ENCODE peak calls at places on chromosomes 12 and 14, in six cellular contexts. T, U, Q, M, E and C are unnamed samples.

GRCh38 chr12:52741378-52742195 is 35.6 kb downstream of the KRT76 start:
- DNase-seq in T (peak; percentile 50), U (no peak), Q (no peak), M (peak; percentile 53), E (no peak), C (peak; percentile 3)

GRCh38 chr14:95577067-95577800 is 42.4 kb downstream of the GLRX5 start:
- DNase-seq in T (no peak), U (no peak), Q (no peak), M (no peak), E (no peak), C (no peak)

GRCh38 chr12:68841717-68842116 is 33.7 kb downstream of the MDM2 start:
- DNase-seq in T (no peak), U (no peak), Q (no peak), M (no peak), E (no peak), C (no peak)

GRCh38 chr14:80456200-80456599 is 244.9 kb upstream of the DIO2 start:
- DNase-seq in T (no peak), U (no peak), Q (peak; percentile 24), M (no peak), E (no peak), C (no peak)

GRCh38 chr12:108815369-108815768 is 42.0 kb downstream of the SSH1 start:
- DNase-seq in T (no peak), U (no peak), Q (no peak), M (no peak), E (no peak), C (no peak)

GRCh38 chr14:91745329-91745728 is 13.4 kb upstream of the CATSPERB start:
- DNase-seq in T (no peak), U (no peak), Q (no peak), M (no peak), E (no peak), C (no peak)

GRCh38 chr12:107275530-107275929 is 182.2 kb upstream of the CRY1 start:
- DNase-seq in T (no peak), U (no peak), Q (no peak), M (no peak), E (no peak), C (no peak)

GRCh38 chr14:36655963-36656768 is 5.5 kb upstream of the PAX9 start:
- DNase-seq in T (no peak), U (no peak), Q (no peak), M (peak; percentile 67), E (no peak), C (no peak)

GRCh38 chr14:94918896-94919295 is 149.0 kb upstream of the GSC start:
- DNase-seq in T (no peak), U (no peak), Q (no peak), M (peak; percentile 42), E (no peak), C (no peak)

GRCh38 chr12:22481557-22482104 is 62.7 kb downstream of the C2CD5 start:
- DNase-seq in T (no peak), U (no peak), Q (no peak), M (peak; percentile 23), E (no peak), C (no peak)

GRCh38 chr12:54428050-54429013 is 9.3 kb upstream of the ITGA5 start:
- DNase-seq in T (no peak), U (no peak), Q (peak; percentile 42), M (no peak), E (no peak), C (no peak)

GRCh38 chr14:73526036-73526984 is 10.6 kb upstream of the ACOT1 start:
- DNase-seq in T (peak; percentile 72), U (no peak), Q (no peak), M (no peak), E (no peak), C (no peak)

GRCh38 chr12:68871899-68872298 is 61.1 kb downstream of the CPM start:
- DNase-seq in T (no peak), U (no peak), Q (no peak), M (peak; percentile 10), E (no peak), C (no peak)

GRCh38 chr12:14741153-14741552 is 44.8 kb upstream of the GUCY2C start:
- DNase-seq in T (no peak), U (no peak), Q (no peak), M (no peak), E (no peak), C (no peak)

GRCh38 chr12:5988659-5989116 is 43.6 kb upstream of the ANO2 start:
- DNase-seq in T (peak; percentile 66), U (peak; percentile 52), Q (peak; percentile 8), M (peak; percentile 75), E (peak; percentile 58), C (peak; percentile 69)

GRCh38 chr12:92134638-92135274 is 10.9 kb downstream of the BTG1 start:
- DNase-seq in T (no peak), U (no peak), Q (peak; percentile 53), M (no peak), E (no peak), C (no peak)

GRCh38 chr12:53217049-53217929 is 10.2 kb upstream of the ITGB7 start:
- DNase-seq in T (peak; percentile 68), U (no peak), Q (no peak), M (no peak), E (no peak), C (no peak)

GRCh38 chr12:58580095-58580494 is 340.2 kb downstream of the LRIG3 start:
- DNase-seq in T (no peak), U (no peak), Q (no peak), M (no peak), E (no peak), C (no peak)

GRCh38 chr12:53169644-53170043 is 10.9 kb upstream of the ZNF740 start:
- DNase-seq in T (no peak), U (no peak), Q (no peak), M (no peak), E (no peak), C (no peak)

GRCh38 chr12:132513070-132513398 is 23.1 kb downstream of the FBRSL1 start:
- DNase-seq in T (no peak), U (no peak), Q (no peak), M (no peak), E (no peak), C (no peak)

GRCh38 chr14:95258754-95259593 is 60.7 kb downstream of the CLMN start:
- DNase-seq in T (no peak), U (no peak), Q (no peak), M (no peak), E (no peak), C (no peak)

GRCh38 chr14:59690426-59690825 is 113.8 kb upstream of the CCDC175 start:
- DNase-seq in T (no peak), U (no peak), Q (no peak), M (no peak), E (no peak), C (no peak)

GRCh38 chr12:75921687-75922289 is 109.8 kb downstream of the PHLDA1 start:
- DNase-seq in T (no peak), U (no peak), Q (no peak), M (no peak), E (no peak), C (no peak)

GRCh38 chr12:22083167-22083566 is 37.1 kb downstream of the CMAS start:
- DNase-seq in T (no peak), U (no peak), Q (no peak), M (peak; percentile 76), E (peak; percentile 23), C (peak; percentile 58)

GRCh38 chr14:69266572-69267345 is 6.8 kb downstream of the GALNT16 start:
- DNase-seq in T (no peak), U (no peak), Q (no peak), M (no peak), E (no peak), C (no peak)

GRCh38 chr12:111363578-111363977 is 5.3 kb downstream of the PHETA1 start:
- DNase-seq in T (no peak), U (no peak), Q (peak; percentile 49), M (no peak), E (no peak), C (no peak)

GRCh38 chr14:71555654-71556559 is 376.3 kb upstream of the RGS6 start:
- DNase-seq in T (no peak), U (no peak), Q (no peak), M (peak; percentile 76), E (no peak), C (no peak)

GRCh38 chr14:94098359-94098758 is 12.2 kb upstream of the IFI27 start:
- DNase-seq in T (no peak), U (no peak), Q (peak; percentile 64), M (no peak), E (no peak), C (no peak)

GRCh38 chr12:58204086-58204485 is 262.7 kb downstream of the ATP23 start:
- DNase-seq in T (no peak), U (no peak), Q (no peak), M (no peak), E (no peak), C (no peak)

GRCh38 chr12:30000401-30000800 is 216.7 kb upstream of the TMTC1 start:
- DNase-seq in T (no peak), U (no peak), Q (no peak), M (no peak), E (no peak), C (no peak)

GRCh38 chr12:68870443-68870842 is 62.5 kb downstream of the MDM2 start:
- DNase-seq in T (no peak), U (no peak), Q (no peak), M (no peak), E (no peak), C (no peak)

GRCh38 chr14:63205281-63205575 is 985 bp downstream of the RHOJ start:
- DNase-seq in T (no peak), U (no peak), Q (no peak), M (no peak), E (no peak), C (no peak)

GRCh38 chr14:22450266-22450665 is 138.8 kb downstream of the DAD1 start:
- DNase-seq in T (no peak), U (no peak), Q (no peak), M (no peak), E (no peak), C (no peak)

GRCh38 chr12:103114296-103115055 is 157.0 kb downstream of the ASCL1 start:
- DNase-seq in T (no peak), U (no peak), Q (no peak), M (no peak), E (no peak), C (no peak)

GRCh38 chr14:105207996-105208737 is 27.1 kb upstream of the NUDT14 start:
- DNase-seq in T (no peak), U (no peak), Q (no peak), M (no peak), E (no peak), C (no peak)

GRCh38 chr12:51270067-51270846 is at the start of gene SMAGP:
- DNase-seq in T (peak; percentile 81), U (no peak), Q (no peak), M (peak; percentile 76), E (no peak), C (no peak)